ENCODE peak calls at places on chromosomes 5 and 9, in nine cellular contexts. P, V, D, S, O, Y, W, K and Z are unnamed samples.

GRCh38 chr5:53019320-53019719 is 30.2 kb downstream of the ITGA2 start:
- DNase-seq in P (no peak), V (no peak), D (no peak), S (peak), O (peak), Y (no peak), W (no peak), K (peak), Z (no peak)

GRCh38 chr5:27472000-27472763 is 433.8 kb upstream of the CDH9 start:
- DNase-seq in P (no peak), V (no peak), D (no peak), S (peak), O (peak), Y (peak), W (no peak), K (peak), Z (no peak)

GRCh38 chr9:22975921-22976320 is 529.3 kb downstream of the DMRTA1 start:
- DNase-seq in P (no peak), V (no peak), D (no peak), S (no peak), O (no peak), Y (no peak), W (no peak), K (peak), Z (no peak)

GRCh38 chr9:18726546-18726945 is 252.6 kb downstream of the ADAMTSL1 start:
- DNase-seq in P (no peak), V (no peak), D (no peak), S (no peak), O (no peak), Y (no peak), W (no peak), K (peak), Z (no peak)

GRCh38 chr9:94139672-94140417 is 55.6 kb downstream of the PTPDC1 start:
- DNase-seq in P (no peak), V (peak), D (peak), S (peak), O (peak), Y (no peak), W (peak), K (peak), Z (peak)

GRCh38 chr5:38726279-38726678 is 119.5 kb upstream of the OSMR start:
- DNase-seq in P (no peak), V (no peak), D (no peak), S (no peak), O (no peak), Y (no peak), W (no peak), K (no peak), Z (no peak)

GRCh38 chr5:102798103-102798502 is 43.0 kb downstream of the PAM start:
- DNase-seq in P (no peak), V (no peak), D (no peak), S (no peak), O (no peak), Y (no peak), W (no peak), K (no peak), Z (no peak)

GRCh38 chr9:84697494-84698114 is 28.1 kb downstream of the NTRK2 start:
- DNase-seq in P (peak), V (peak), D (peak), S (peak), O (peak), Y (peak), W (peak), K (peak), Z (peak)

GRCh38 chr5:57082441-57083067 is 91.3 kb upstream of the GPBP1 start:
- DNase-seq in P (no peak), V (no peak), D (no peak), S (peak), O (no peak), Y (no peak), W (no peak), K (peak), Z (no peak)

GRCh38 chr5:168209987-168210386 is 81.5 kb upstream of the WWC1 start:
- DNase-seq in P (no peak), V (no peak), D (no peak), S (no peak), O (no peak), Y (no peak), W (no peak), K (no peak), Z (no peak)

GRCh38 chr9:5557606-5558587 is 47.6 kb downstream of the PDCD1LG2 start:
- DNase-seq in P (no peak), V (no peak), D (peak), S (no peak), O (no peak), Y (no peak), W (no peak), K (no peak), Z (peak)

GRCh38 chr9:36470891-36471290 is 70.8 kb upstream of the RNF38 start:
- DNase-seq in P (no peak), V (peak), D (peak), S (peak), O (no peak), Y (no peak), W (peak), K (peak), Z (peak)

GRCh38 chr5:142164315-142164714 is 55.7 kb downstream of the NDFIP1 start:
- DNase-seq in P (no peak), V (no peak), D (no peak), S (no peak), O (no peak), Y (no peak), W (no peak), K (no peak), Z (no peak)

GRCh38 chr9:127170049-127170448 is 47.6 kb upstream of the ANGPTL2 start:
- DNase-seq in P (no peak), V (no peak), D (no peak), S (no peak), O (no peak), Y (no peak), W (no peak), K (no peak), Z (no peak)

GRCh38 chr9:121568541-121569265 is 69.1 kb upstream of the GGTA1 start:
- DNase-seq in P (peak), V (peak), D (peak), S (no peak), O (no peak), Y (no peak), W (no peak), K (peak), Z (peak)

GRCh38 chr9:112755675-112756074 is 5.1 kb downstream of the SNX30 start:
- DNase-seq in P (no peak), V (no peak), D (no peak), S (no peak), O (no peak), Y (no peak), W (no peak), K (peak), Z (no peak)

GRCh38 chr9:97873877-97874276 is 20.9 kb downstream of the FOXE1 start:
- DNase-seq in P (no peak), V (no peak), D (no peak), S (no peak), O (peak), Y (no peak), W (no peak), K (peak), Z (no peak)

DNA sequence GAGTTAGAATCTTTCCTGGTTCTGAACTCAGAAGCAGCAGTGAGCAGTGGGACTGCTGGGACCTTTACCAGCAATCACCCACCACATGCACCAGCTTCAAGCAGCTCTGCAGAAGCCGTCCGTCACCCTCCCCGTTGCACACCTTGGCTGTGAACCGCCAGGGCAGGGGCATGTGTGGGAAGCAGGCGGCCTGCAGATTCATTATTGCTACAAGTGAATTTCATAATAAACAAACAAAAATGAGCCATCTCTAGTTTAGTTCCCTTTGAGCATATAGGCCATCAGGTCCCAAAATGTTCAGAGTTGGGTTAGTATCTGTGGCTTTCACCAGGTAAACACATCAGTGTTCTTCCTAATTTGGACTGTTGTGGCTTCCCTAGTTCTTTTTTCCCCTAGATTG is 17.5 kb downstream of the PALM2AKAP2 start:
- DNase-seq in P (no peak), V (no peak), D (no peak), S (no peak), O (no peak), Y (no peak), W (no peak), K (no peak), Z (peak)
- H3K27ac ChIP-seq in P (no peak), V (no peak), D (no peak), S (no peak), O (no peak), Y (no peak), W (no peak), K (no peak), Z (no peak)

DNA sequence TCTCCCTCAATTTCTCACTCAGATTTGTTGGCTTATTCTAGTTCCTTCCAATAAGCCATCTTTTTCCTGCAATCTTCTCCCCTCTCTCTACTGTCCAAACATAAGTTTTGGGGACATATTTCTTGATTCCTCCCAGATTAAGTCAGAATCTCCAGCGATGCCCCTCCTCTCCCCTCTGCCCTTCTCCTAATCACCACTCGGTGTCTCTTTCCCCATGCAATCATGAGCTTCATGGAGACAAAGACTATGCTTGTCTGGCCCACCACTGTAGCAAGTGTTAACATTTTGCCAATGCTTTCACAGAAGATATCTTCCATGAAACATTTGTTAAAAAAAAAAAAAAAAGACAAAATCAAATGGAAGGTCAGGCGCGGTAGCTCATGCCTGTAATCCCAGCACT is 42.4 kb downstream of the PDE6A start:
- DNase-seq in P (no peak), V (no peak), D (no peak), S (no peak), O (no peak), Y (no peak), W (no peak), K (no peak), Z (no peak)
- H3K27ac ChIP-seq in P (no peak), V (no peak), D (no peak), S (no peak), O (no peak), Y (no peak), W (no peak), K (no peak), Z (no peak)

GRCh38 chr9:71918419-71918818 is 7.0 kb downstream of the C9orf85 start:
- DNase-seq in P (no peak), V (no peak), D (no peak), S (no peak), O (no peak), Y (no peak), W (no peak), K (no peak), Z (no peak)

GRCh38 chr9:71911908-71912325 is 478 bp downstream of the C9orf85 start:
- DNase-seq in P (no peak), V (peak), D (no peak), S (no peak), O (no peak), Y (no peak), W (no peak), K (peak), Z (peak)

GRCh38 chr9:71921190-71921814 is 9.9 kb downstream of the C9orf85 start:
- DNase-seq in P (no peak), V (no peak), D (no peak), S (no peak), O (no peak), Y (peak), W (no peak), K (no peak), Z (no peak)

GRCh38 chr9:71920456-71921189 is 9.2 kb downstream of the C9orf85 start:
- DNase-seq in P (no peak), V (no peak), D (no peak), S (no peak), O (no peak), Y (no peak), W (no peak), K (no peak), Z (no peak)

DNA sequence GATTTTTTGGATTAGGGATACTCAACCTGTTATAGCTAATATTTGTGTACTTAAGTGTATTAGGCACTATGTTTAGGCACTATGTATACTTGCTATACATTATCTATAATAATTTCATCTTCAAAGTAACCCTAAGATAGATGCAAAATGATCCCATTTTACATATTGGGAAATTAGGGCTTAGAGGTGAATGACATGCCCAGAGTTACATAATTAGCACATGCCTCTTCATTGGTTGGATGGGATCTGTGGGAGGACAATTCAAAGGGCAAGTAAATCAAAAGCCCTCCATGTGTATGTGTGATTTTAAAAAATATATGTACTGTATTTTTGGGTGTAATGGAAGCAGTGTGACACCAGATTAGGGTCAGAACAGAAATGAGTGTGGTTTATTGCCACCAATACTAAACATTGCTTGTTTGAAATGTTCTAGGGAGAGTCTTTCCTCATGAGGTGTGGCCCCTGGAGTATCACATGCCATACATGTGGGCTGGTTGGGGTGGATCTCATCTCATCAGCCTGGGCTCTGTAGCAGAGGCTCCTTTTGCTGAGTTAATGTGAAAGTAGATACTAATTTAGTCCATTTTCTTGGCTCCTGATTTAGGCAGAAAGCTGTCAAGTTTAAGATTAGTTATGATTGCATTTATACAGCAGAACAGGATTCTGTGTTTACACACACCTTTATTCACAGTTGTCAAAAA is 5.5 kb downstream of the C9orf85 start:
- DNase-seq in P (no peak), V (no peak), D (peak), S (no peak), O (no peak), Y (no peak), W (no peak), K (no peak), Z (no peak)
- H3K27ac ChIP-seq in P (no peak), V (no peak), D (peak), S (no peak), O (no peak), Y (no peak), W (no peak), K (no peak), Z (no peak)

DNA sequence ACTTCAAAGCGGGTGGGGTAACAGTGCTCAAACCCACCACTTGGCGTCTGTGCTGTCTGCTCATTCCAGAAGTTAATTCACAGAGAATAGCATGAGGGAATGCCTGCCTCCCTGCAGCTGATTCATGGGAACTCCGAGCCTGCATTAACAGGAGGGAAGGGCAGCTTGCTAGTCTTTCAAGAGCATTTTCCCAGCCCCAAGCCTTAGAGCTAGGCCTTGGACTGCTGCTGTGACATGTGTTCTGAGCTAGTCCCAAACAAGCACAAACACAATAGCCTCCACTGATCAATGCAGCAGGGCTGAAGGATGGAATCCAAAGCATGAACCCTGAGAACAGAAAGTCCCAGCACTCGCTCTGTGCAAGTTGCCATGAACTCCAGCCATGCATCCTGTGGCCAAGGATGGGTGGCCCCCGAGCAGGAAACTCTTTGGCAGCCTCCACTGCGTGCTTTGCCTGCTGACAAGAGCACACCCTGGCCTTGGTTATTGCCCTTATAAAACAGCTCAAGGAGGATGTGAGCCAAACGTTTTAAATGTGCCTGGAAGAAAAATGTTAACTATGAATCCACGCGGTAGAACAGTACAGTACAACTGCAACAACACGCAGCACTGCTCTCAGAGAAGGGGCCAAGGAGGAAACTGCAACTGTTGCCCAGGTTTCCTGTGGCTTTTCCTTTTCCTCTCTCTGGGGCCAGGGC is 653.1 kb upstream of the KLF4 start:
- DNase-seq in P (peak), V (peak), D (peak), S (peak), O (no peak), Y (peak), W (peak), K (peak), Z (peak)
- H3K27ac ChIP-seq in P (peak), V (peak), D (peak), S (no peak), O (no peak), Y (no peak), W (peak), K (peak), Z (peak)

GRCh38 chr5:145245354-145245753 is 589.8 kb downstream of the PRELID2 start:
- DNase-seq in P (no peak), V (no peak), D (no peak), S (peak), O (no peak), Y (no peak), W (no peak), K (peak), Z (no peak)
- H3K27ac ChIP-seq in P (no peak), V (no peak), D (no peak), S (peak), O (no peak), Y (no peak), W (no peak), K (peak), Z (no peak)

GRCh38 chr5:140312791-140313189 is 9.9 kb upstream of the PFDN1 start:
- DNase-seq in P (no peak), V (no peak), D (no peak), S (no peak), O (no peak), Y (no peak), W (no peak), K (no peak), Z (no peak)
- H3K27ac ChIP-seq in P (no peak), V (peak), D (peak), S (peak), O (no peak), Y (no peak), W (peak), K (peak), Z (peak)

DNA sequence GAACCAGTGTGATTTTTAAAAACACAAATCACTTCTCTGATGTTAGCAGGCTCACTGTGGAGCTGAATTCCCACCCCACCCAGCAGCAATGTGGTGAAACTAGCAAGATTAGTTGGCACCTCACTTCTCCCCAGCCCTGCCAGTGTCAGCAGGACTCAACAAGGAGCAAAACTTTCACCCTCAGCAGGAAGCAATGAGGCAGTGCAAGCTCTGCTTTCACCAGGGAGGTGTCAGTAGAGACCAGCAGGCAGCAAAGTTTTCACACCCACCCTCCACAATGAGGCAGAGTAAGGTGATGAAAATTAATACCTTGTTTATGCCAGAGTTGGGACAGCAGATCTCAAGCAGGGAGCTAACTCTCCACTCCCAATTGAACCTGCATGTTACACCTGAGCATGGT is 565.0 kb downstream of the CETN3 start:
- DNase-seq in P (no peak), V (no peak), D (no peak), S (no peak), O (no peak), Y (peak), W (no peak), K (no peak), Z (no peak)
- H3K27ac ChIP-seq in P (no peak), V (no peak), D (no peak), S (no peak), O (no peak), Y (no peak), W (no peak), K (no peak), Z (no peak)

GRCh38 chr5:78779771-78780616 is 131.4 kb upstream of the LHFPL2 start:
- DNase-seq in P (no peak), V (no peak), D (no peak), S (peak), O (no peak), Y (no peak), W (no peak), K (peak), Z (no peak)
- H3K27ac ChIP-seq in P (no peak), V (no peak), D (no peak), S (peak), O (peak), Y (no peak), W (no peak), K (peak), Z (no peak)